ENCODE peak calls at places on chromosomes 6 and 20, in five cellular contexts. S, A, G, U and H are unnamed samples.

GRCh38 chr6:2790588-2790987 is 25.4 kb downstream of the WRNIP1 start:
- DNase-seq in S (no peak), A (no peak), G (no peak), U (no peak), H (peak)

GRCh38 chr6:5898563-5898962 is 108.2 kb downstream of the NRN1 start:
- DNase-seq in S (no peak), A (no peak), G (no peak), U (no peak), H (no peak)

GRCh38 chr20:22814475-22815205 is 220.5 kb upstream of the SSTR4 start:
- DNase-seq in S (no peak), A (no peak), G (no peak), U (no peak), H (no peak)

GRCh38 chr6:37027811-37028469 is 22.5 kb downstream of the FGD2 start:
- DNase-seq in S (no peak), A (no peak), G (no peak), U (no peak), H (no peak)

GRCh38 chr6:109978174-109979032 is at the start of gene GPR6:
- DNase-seq in S (peak), A (no peak), G (peak), U (no peak), H (peak)

GRCh38 chr6:133360194-133360593 is 119.0 kb downstream of the EYA4 start:
- DNase-seq in S (no peak), A (peak), G (no peak), U (no peak), H (no peak)

GRCh38 chr6:7468382-7469081 is 72.9 kb upstream of the DSP start:
- DNase-seq in S (no peak), A (no peak), G (no peak), U (no peak), H (peak)

GRCh38 chr6:84508334-84508733 is 256.1 kb downstream of the TBX18 start:
- DNase-seq in S (no peak), A (no peak), G (no peak), U (no peak), H (no peak)

GRCh38 chr20:61983965-61984364 is 81.7 kb downstream of the TAF4 start:
- DNase-seq in S (no peak), A (no peak), G (no peak), U (no peak), H (no peak)

GRCh38 chr6:34926655-34927054 is 37.6 kb downstream of the ANKS1A start:
- DNase-seq in S (no peak), A (no peak), G (no peak), U (no peak), H (peak)

GRCh38 chr20:19231359-19232035 is 19.1 kb downstream of the SLC24A3 start:
- DNase-seq in S (no peak), A (no peak), G (no peak), U (no peak), H (no peak)

GRCh38 chr20:41249371-41249770 is 68.2 kb downstream of the ZHX3 start:
- DNase-seq in S (peak), A (peak), G (no peak), U (no peak), H (no peak)

GRCh38 chr20:62361799-62362589 is 5.1 kb downstream of the LAMA5 start:
- DNase-seq in S (no peak), A (no peak), G (no peak), U (no peak), H (peak)